ENCODE peak calls at places on chromosomes 4 and X, in six cellular contexts. One of them, this sample, is unnamed.

GRCh38 chrX:72201836-72202536 is 20.4 kb downstream of the PIN4 start:
- DNase-seq in RPMI7951: peak
- DNase-seq in A549: peak
- DNase-seq in GM12891: no peak
- DNase-seq in BJ: peak
- DNase-seq in ELR: peak
- DNase-seq in this sample: no peak

GRCh38 chrX:17738737-17739535 is 1.6 kb downstream of the SCML1 start:
- DNase-seq in A549: no peak
- DNase-seq in ELR: no peak
- DNase-seq in RPMI7951: peak
- DNase-seq in GM12891: no peak
- DNase-seq in BJ: no peak
- DNase-seq in this sample: no peak

GRCh38 chr4:26242451-26242850 is 78.4 kb upstream of the RBPJ start:
- DNase-seq in RPMI7951: no peak
- DNase-seq in GM12891: no peak
- DNase-seq in ELR: peak
- DNase-seq in BJ: no peak
- DNase-seq in A549: no peak
- DNase-seq in this sample: no peak

GRCh38 chr4:170990989-170991589 is 822.1 kb upstream of the GALNTL6 start:
- DNase-seq in BJ: no peak
- DNase-seq in A549: peak
- DNase-seq in RPMI7951: no peak
- DNase-seq in GM12891: no peak
- DNase-seq in ELR: peak
- DNase-seq in this sample: no peak

GRCh38 chr4:102169345-102169744 is 175.9 kb downstream of the SLC39A8 start:
- DNase-seq in A549: peak
- DNase-seq in ELR: no peak
- DNase-seq in GM12891: no peak
- DNase-seq in BJ: no peak
- DNase-seq in RPMI7951: no peak
- DNase-seq in this sample: no peak

GRCh38 chrX:119427024-119427794 is 28.1 kb downstream of the SLC25A43 start:
- DNase-seq in A549: peak
- DNase-seq in ELR: no peak
- DNase-seq in GM12891: peak
- DNase-seq in RPMI7951: peak
- DNase-seq in BJ: no peak
- DNase-seq in this sample: peak

GRCh38 chrX:106649523-106650428 is 38.0 kb downstream of the RADX start:
- DNase-seq in RPMI7951: peak
- DNase-seq in ELR: no peak
- DNase-seq in GM12891: no peak
- DNase-seq in BJ: no peak
- DNase-seq in A549: no peak
- DNase-seq in this sample: no peak

GRCh38 chrX:45445745-45446412 is 245.2 kb upstream of the DIPK2B start:
- DNase-seq in RPMI7951: peak
- DNase-seq in A549: peak
- DNase-seq in GM12891: no peak
- DNase-seq in ELR: peak
- DNase-seq in BJ: peak
- DNase-seq in this sample: no peak

GRCh38 chr4:10656420-10656819 is 28.1 kb downstream of the CLNK start:
- DNase-seq in BJ: no peak
- DNase-seq in A549: no peak
- DNase-seq in ELR: no peak
- DNase-seq in GM12891: no peak
- DNase-seq in RPMI7951: no peak
- DNase-seq in this sample: no peak

GRCh38 chr4:82555279-82555678 is 6.5 kb downstream of the TMEM150C start:
- DNase-seq in GM12891: no peak
- DNase-seq in BJ: no peak
- DNase-seq in ELR: no peak
- DNase-seq in A549: no peak
- DNase-seq in RPMI7951: peak
- DNase-seq in this sample: no peak

This sample was measured in SHP77 treated with DMSO at 0.1 percent for 48 hours.